ENCODE peak calls at places on chromosomes 7 and 10, in six cellular contexts. G is right lobe of liver, Q is lower leg skin, L is Peyer's patch, H is skeletal muscle cell, Z is uterus. K is an unnamed sample.

GRCh38 chr7:158247758-158248487 is 339.7 kb downstream of the PTPRN2 start:
- DNase-seq in G (no peak), Z (no peak), Q (peak; percentile 40), H (no peak), L (no peak), K (no peak)

GRCh38 chr7:117435475-117436043 is 8.3 kb upstream of the ASZ1 start:
- DNase-seq in Q (no peak), L (no peak), Z (no peak), H (no peak), G (no peak), K (no peak)

GRCh38 chr10:80468002-80468401 is 13.9 kb downstream of the TSPAN14 start:
- DNase-seq in H (no peak), Z (peak; percentile 41), L (no peak), Q (peak; percentile 94), G (peak; percentile 56), K (no peak)

GRCh38 chr7:137930616-137931015 is 71.3 kb downstream of the CREB3L2 start:
- DNase-seq in L (no peak), Z (no peak), H (peak; percentile 70), Q (no peak), G (no peak), K (no peak)

GRCh38 chr10:103793920-103794883 is 61.2 kb downstream of the SH3PXD2A start:
- DNase-seq in L (peak; percentile 82), Q (no peak), Z (peak; percentile 59), H (no peak), G (peak; percentile 75), K (no peak)

GRCh38 chr7:71718563-71718962 is 586.6 kb downstream of the GALNT17 start:
- DNase-seq in L (no peak), G (no peak), Q (peak; percentile 43), Z (no peak), H (no peak), K (no peak)

GRCh38 chr7:19112290-19113000 is 5.0 kb downstream of the TWIST1 start:
- DNase-seq in Z (no peak), H (no peak), L (no peak), Q (peak; percentile 87), G (peak; percentile 14), K (peak; percentile 38)

GRCh38 chr7:84060760-84061261 is 133.8 kb downstream of the SEMA3A start:
- DNase-seq in H (no peak), G (no peak), Q (no peak), Z (no peak), L (no peak), K (no peak)

GRCh38 chr10:27673065-27673464 is 72.6 kb downstream of the MKX start:
- DNase-seq in L (no peak), G (no peak), H (no peak), Q (no peak), Z (no peak), K (no peak)

GRCh38 chr10:29243750-29244149 is 45.1 kb upstream of the LYZL1 start:
- DNase-seq in Q (no peak), L (no peak), H (no peak), G (no peak), Z (no peak), K (no peak)

GRCh38 chr7:111274882-111275281 is 184.0 kb downstream of the LRRN3 start:
- DNase-seq in Z (no peak), L (no peak), G (no peak), H (no peak), Q (no peak), K (no peak)

GRCh38 chr10:128070721-128071416 is 55.4 kb downstream of the MKI67 start:
- DNase-seq in G (no peak), Z (no peak), H (no peak), Q (peak; percentile 81), L (no peak), K (no peak)

GRCh38 chr7:10237306-10237705 is 736.4 kb upstream of the PHF14 start:
- DNase-seq in H (no peak), G (no peak), Z (no peak), L (no peak), Q (no peak), K (no peak)

GRCh38 chr7:88586877-88587276 is 172.6 kb upstream of the ZNF804B start:
- DNase-seq in G (no peak), H (no peak), Z (no peak), L (no peak), Q (no peak), K (no peak)

GRCh38 chr10:126917975-126918908 is 13.0 kb downstream of the DOCK1 start:
- DNase-seq in Q (no peak), H (no peak), L (no peak), Z (no peak), G (peak; percentile 66), K (no peak)

GRCh38 chr10:71952745-71953144 is 11.4 kb upstream of the CHST3 start:
- DNase-seq in Q (peak; percentile 40), H (no peak), Z (no peak), G (no peak), L (no peak), K (no peak)

GRCh38 chr10:112004075-112004474 is 179.5 kb downstream of the GPAM start:
- DNase-seq in L (no peak), Q (no peak), Z (no peak), G (no peak), H (no peak), K (no peak)

GRCh38 chr7:133139350-133139749 is 57.5 kb upstream of the CHCHD3 start:
- DNase-seq in H (peak; percentile 13), G (no peak), Z (no peak), L (no peak), Q (no peak), K (peak; percentile 40)

GRCh38 chr10:49446031-49446430 is 50.1 kb upstream of the DRGX start:
- DNase-seq in H (peak; percentile 8), G (no peak), Z (no peak), Q (no peak), L (no peak), K (no peak)

GRCh38 chr7:66138994-66139752 is 24.5 kb downstream of the CRCP start:
- DNase-seq in H (no peak), Z (no peak), G (no peak), Q (peak; percentile 32), L (no peak), K (no peak)

GRCh38 chr10:24552346-24553016 is 171.2 kb downstream of the ARHGAP21 start:
- DNase-seq in Z (no peak), L (peak; percentile 77), Q (peak; percentile 87), H (no peak), G (peak; percentile 28), K (no peak)

GRCh38 chr10:11325817-11326216 is 285.6 kb downstream of the USP6NL start:
- DNase-seq in H (no peak), L (no peak), G (no peak), Q (no peak), Z (no peak), K (no peak)

GRCh38 chr10:101047961-101048892 is 13.6 kb upstream of the KAZALD1 start:
- DNase-seq in G (no peak), Q (no peak), L (no peak), Z (no peak), H (no peak), K (no peak)

GRCh38 chr10:101043356-101043707 is 12.3 kb downstream of the SFXN3 start:
- DNase-seq in Q (no peak), H (no peak), G (no peak), L (peak; percentile 61), Z (no peak), K (no peak)

GRCh38 chr10:101047268-101047667 is 14.5 kb upstream of the KAZALD1 start:
- DNase-seq in L (no peak), H (no peak), G (no peak), Z (no peak), Q (no peak), K (no peak)

GRCh38 chr10:101044117-101044516 is 13.1 kb downstream of the SFXN3 start:
- DNase-seq in Q (no peak), Z (no peak), L (no peak), H (no peak), G (no peak), K (no peak)

DNA sequence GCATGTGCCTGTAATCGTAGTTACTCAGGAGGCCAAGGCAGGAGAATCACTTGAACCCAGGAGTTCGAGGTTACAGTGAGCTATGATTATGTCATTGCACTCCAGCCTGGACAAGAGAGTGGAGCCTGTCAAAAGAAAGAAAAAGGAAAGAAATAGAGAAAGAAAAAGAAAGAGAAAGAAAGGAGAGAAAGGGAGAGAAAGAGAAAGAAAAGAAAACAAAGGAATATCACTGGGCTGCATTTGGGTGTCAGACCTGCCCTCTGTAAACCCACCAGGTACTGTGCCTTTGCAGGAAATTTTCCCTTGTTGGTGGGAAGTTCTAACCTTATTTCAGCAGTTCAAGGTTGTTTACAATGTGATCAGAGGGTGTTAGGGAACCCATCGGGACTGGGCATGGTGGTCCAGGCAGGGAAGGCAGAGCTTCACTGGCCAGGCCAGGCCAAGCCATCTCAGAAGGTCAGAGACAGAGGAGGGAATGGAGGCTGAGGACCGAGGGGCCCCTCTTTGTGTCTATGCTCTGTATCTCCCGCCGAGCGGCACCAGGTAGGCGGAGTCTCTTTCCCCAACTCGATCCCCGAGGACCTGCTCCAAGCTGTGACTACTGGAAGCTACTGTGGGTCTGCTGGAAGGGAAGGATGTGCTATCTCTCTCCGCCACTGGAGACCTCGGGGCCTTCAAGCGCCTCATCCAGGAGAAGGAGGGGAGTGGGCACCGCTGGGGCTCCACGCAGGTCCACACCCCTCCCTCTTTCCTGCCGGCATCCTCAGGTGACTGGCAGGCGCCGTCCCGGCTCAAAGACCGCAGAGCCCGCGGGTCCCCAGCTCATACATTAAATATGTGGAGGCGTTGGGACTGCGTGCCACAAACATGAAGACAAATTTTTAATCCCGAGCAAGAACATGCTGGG is 15.2 kb upstream of the KAZALD1 start:
- DNase-seq in Q (no peak), L (peak; percentile 38), H (no peak), Z (no peak), G (no peak), K (no peak)
- H3K4me3 ChIP-seq in Q (no peak overlapping the region), L (no peak overlapping the region), H (no peak overlapping the region), Z (no peak overlapping the region), G (no peak overlapping the region), K (peak overlapping the region; percentile 32)

GRCh38 chr7:24932815-24933214 is 47.2 kb downstream of the OSBPL3 start:
- DNase-seq in G (no peak), L (no peak), Z (no peak), Q (no peak), H (no peak), K (no peak)
- H3K4me3 ChIP-seq in G (no peak overlapping the region), L (no peak overlapping the region), Z (no peak overlapping the region), Q (no peak overlapping the region), H (no peak overlapping the region), K (no peak overlapping the region)

GRCh38 chr10:13877154-13877909 is 290.6 kb downstream of the PRPF18 start:
- DNase-seq in L (no peak), H (no peak), Z (peak; percentile 46), Q (peak; percentile 91), G (no peak), K (no peak)
- H3K4me3 ChIP-seq in L (no peak overlapping the region), H (no peak overlapping the region), Z (no peak overlapping the region), Q (no peak overlapping the region), G (no peak overlapping the region), K (no peak overlapping the region)

DNA sequence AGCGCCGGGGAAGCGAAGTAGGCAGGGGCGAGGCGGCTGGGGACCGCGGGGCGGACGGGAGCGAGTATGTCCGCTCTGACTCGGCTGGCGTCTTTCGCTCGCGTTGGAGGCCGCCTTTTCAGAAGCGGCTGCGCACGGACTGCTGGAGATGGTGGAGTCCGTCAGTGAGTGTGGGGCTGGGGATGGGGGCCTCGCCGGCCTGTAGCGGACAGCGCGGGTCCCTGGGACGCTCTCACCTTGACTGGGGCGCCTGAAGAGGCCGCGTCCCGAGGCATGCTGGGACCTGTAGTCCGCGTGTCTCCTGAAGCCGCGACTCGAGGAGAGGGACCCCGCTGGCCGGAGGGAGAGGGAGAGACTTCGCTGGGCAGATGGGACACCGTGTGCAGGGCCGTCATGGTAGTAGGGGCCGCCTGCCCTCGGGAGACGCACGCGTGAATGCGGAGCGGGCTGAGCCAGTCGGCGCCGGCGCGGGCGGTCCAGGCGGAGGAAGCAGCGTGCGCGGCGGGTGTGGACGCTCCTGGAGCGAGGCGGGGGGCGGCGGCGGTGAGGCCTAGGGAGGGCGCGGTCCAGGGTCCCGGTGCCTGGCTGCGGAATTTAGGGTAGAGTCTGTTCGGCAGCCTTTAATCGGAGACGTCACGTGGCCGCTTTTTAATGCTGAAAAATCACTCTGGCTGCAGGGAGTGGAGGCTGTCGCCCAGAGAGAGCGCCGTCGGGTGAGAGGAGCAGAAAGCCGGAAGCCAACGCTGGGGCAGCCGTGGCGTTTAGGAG is at the start of gene NDUFB2:
- DNase-seq in G (peak; percentile 86), Z (no peak), L (peak; percentile 97), H (peak; percentile 36), Q (peak; percentile 96), K (peak; percentile 81)
- H3K4me3 ChIP-seq in G (peak within 1 kb of the TSS; percentile 97), Z (peak within 1 kb of the TSS; percentile 82), L (peak within 1 kb of the TSS; percentile 87), H (peak within 1 kb of the TSS; percentile 87), Q (peak within 1 kb of the TSS; percentile 73), K (peak within 1 kb of the TSS; percentile 96)